ENCODE peak calls at places on chromosomes 13 and 19, in eight cellular contexts. One of them, this sample, is unnamed.

GRCh38 chr13:41697578-41697977 is 240.2 kb downstream of the RGCC start:
- DNase-seq in cardiac fibroblast: no peak
- DNase-seq in upper lobe of right lung: no peak
- DNase-seq in WERI-Rb-1: no peak
- DNase-seq in endothelial cell: no peak
- DNase-seq in A549: no peak
- DNase-seq in PC-9: no peak
- DNase-seq in neural crest cell: no peak
- DNase-seq in this sample: no peak

GRCh38 chr13:48194392-48194754 is 38.6 kb upstream of the ITM2B start:
- DNase-seq in cardiac fibroblast: peak
- DNase-seq in upper lobe of right lung: no peak
- DNase-seq in WERI-Rb-1: no peak
- DNase-seq in endothelial cell: no peak
- DNase-seq in A549: no peak
- DNase-seq in PC-9: no peak
- DNase-seq in neural crest cell: no peak
- DNase-seq in this sample: no peak

GRCh38 chr19:9528757-9529336 is 9.6 kb downstream of the ZNF426 start:
- DNase-seq in cardiac fibroblast: peak
- DNase-seq in upper lobe of right lung: no peak
- DNase-seq in WERI-Rb-1: no peak
- DNase-seq in endothelial cell: no peak
- DNase-seq in A549: peak
- DNase-seq in PC-9: no peak
- DNase-seq in neural crest cell: no peak
- DNase-seq in this sample: no peak

GRCh38 chr19:34118879-34119748 is 53.2 kb upstream of the LSM14A start:
- DNase-seq in cardiac fibroblast: no peak
- DNase-seq in upper lobe of right lung: no peak
- DNase-seq in WERI-Rb-1: no peak
- DNase-seq in endothelial cell: no peak
- DNase-seq in A549: no peak
- DNase-seq in PC-9: no peak
- DNase-seq in neural crest cell: no peak
- DNase-seq in this sample: no peak

GRCh38 chr19:55638864-55639359 is 1.9 kb upstream of the ZNF580 start:
- DNase-seq in cardiac fibroblast: peak
- DNase-seq in upper lobe of right lung: peak
- DNase-seq in WERI-Rb-1: peak
- DNase-seq in endothelial cell: peak
- DNase-seq in A549: peak
- DNase-seq in PC-9: peak
- DNase-seq in neural crest cell: peak
- DNase-seq in this sample: no peak

GRCh38 chr19:31378404-31378803 is 29.2 kb upstream of the TSHZ3 start:
- DNase-seq in cardiac fibroblast: peak
- DNase-seq in upper lobe of right lung: no peak
- DNase-seq in WERI-Rb-1: no peak
- DNase-seq in endothelial cell: no peak
- DNase-seq in A549: peak
- DNase-seq in PC-9: no peak
- DNase-seq in neural crest cell: no peak
- DNase-seq in this sample: no peak

GRCh38 chr13:38582133-38582532 is 104.7 kb upstream of the FREM2 start:
- DNase-seq in cardiac fibroblast: peak
- DNase-seq in upper lobe of right lung: no peak
- DNase-seq in WERI-Rb-1: peak
- DNase-seq in endothelial cell: peak
- DNase-seq in A549: peak
- DNase-seq in PC-9: peak
- DNase-seq in neural crest cell: peak
- DNase-seq in this sample: no peak

GRCh38 chr13:60398949-60399589 is 2.0 kb downstream of the TDRD3 start:
- DNase-seq in cardiac fibroblast: no peak
- DNase-seq in upper lobe of right lung: no peak
- DNase-seq in WERI-Rb-1: no peak
- DNase-seq in endothelial cell: no peak
- DNase-seq in A549: no peak
- DNase-seq in PC-9: no peak
- DNase-seq in neural crest cell: no peak
- DNase-seq in this sample: no peak

GRCh38 chr13:97892717-97893116 is 60.8 kb upstream of the IPO5 start:
- DNase-seq in cardiac fibroblast: peak
- DNase-seq in upper lobe of right lung: no peak
- DNase-seq in WERI-Rb-1: no peak
- DNase-seq in endothelial cell: no peak
- DNase-seq in A549: peak
- DNase-seq in PC-9: no peak
- DNase-seq in neural crest cell: no peak
- DNase-seq in this sample: no peak

GRCh38 chr19:38268539-38268938 is 4.2 kb downstream of the SPINT2 start:
- DNase-seq in cardiac fibroblast: no peak
- DNase-seq in upper lobe of right lung: no peak
- DNase-seq in WERI-Rb-1: no peak
- DNase-seq in endothelial cell: no peak
- DNase-seq in A549: peak
- DNase-seq in PC-9: no peak
- DNase-seq in neural crest cell: no peak
- DNase-seq in this sample: no peak

GRCh38 chr13:31199849-31200635 is at the start of gene B3GLCT:
- DNase-seq in cardiac fibroblast: peak
- DNase-seq in upper lobe of right lung: peak
- DNase-seq in WERI-Rb-1: peak
- DNase-seq in endothelial cell: peak
- DNase-seq in A549: peak
- DNase-seq in PC-9: peak
- DNase-seq in neural crest cell: peak
- DNase-seq in this sample: peak

GRCh38 chr13:109904218-109904617 is 117.8 kb upstream of the IRS2 start:
- DNase-seq in cardiac fibroblast: peak
- DNase-seq in upper lobe of right lung: no peak
- DNase-seq in WERI-Rb-1: peak
- DNase-seq in endothelial cell: no peak
- DNase-seq in A549: peak
- DNase-seq in PC-9: no peak
- DNase-seq in neural crest cell: no peak
- DNase-seq in this sample: no peak

GRCh38 chr19:2478324-2478755 is 2.4 kb downstream of the GADD45B start:
- DNase-seq in cardiac fibroblast: peak
- DNase-seq in upper lobe of right lung: peak
- DNase-seq in WERI-Rb-1: no peak
- DNase-seq in endothelial cell: no peak
- DNase-seq in A549: peak
- DNase-seq in PC-9: peak
- DNase-seq in neural crest cell: no peak
- DNase-seq in this sample: peak

GRCh38 chr13:63209330-63210017 is 1793.8 kb upstream of the PCDH20 start:
- DNase-seq in cardiac fibroblast: peak
- DNase-seq in upper lobe of right lung: no peak
- DNase-seq in WERI-Rb-1: no peak
- DNase-seq in endothelial cell: no peak
- DNase-seq in A549: no peak
- DNase-seq in PC-9: no peak
- DNase-seq in neural crest cell: no peak
- DNase-seq in this sample: no peak

GRCh38 chr13:73336789-73337188 is 278.0 kb downstream of the KLF5 start:
- DNase-seq in cardiac fibroblast: no peak
- DNase-seq in upper lobe of right lung: no peak
- DNase-seq in WERI-Rb-1: no peak
- DNase-seq in endothelial cell: no peak
- DNase-seq in A549: peak
- DNase-seq in PC-9: peak
- DNase-seq in neural crest cell: no peak
- DNase-seq in this sample: no peak

GRCh38 chr13:99231726-99232125 is 26.5 kb downstream of the GPR18 start:
- DNase-seq in cardiac fibroblast: no peak
- DNase-seq in upper lobe of right lung: no peak
- DNase-seq in WERI-Rb-1: no peak
- DNase-seq in endothelial cell: no peak
- DNase-seq in A549: no peak
- DNase-seq in PC-9: no peak
- DNase-seq in neural crest cell: no peak
- DNase-seq in this sample: no peak

GRCh38 chr13:52750713-52751112 is 11.1 kb upstream of the CNMD start:
- DNase-seq in cardiac fibroblast: no peak
- DNase-seq in upper lobe of right lung: no peak
- DNase-seq in WERI-Rb-1: no peak
- DNase-seq in endothelial cell: no peak
- DNase-seq in A549: no peak
- DNase-seq in PC-9: no peak
- DNase-seq in neural crest cell: no peak
- DNase-seq in this sample: no peak

GRCh38 chr13:24306632-24307031 is 2.7 kb upstream of the C1QTNF9 start:
- DNase-seq in cardiac fibroblast: peak
- DNase-seq in upper lobe of right lung: no peak
- DNase-seq in WERI-Rb-1: no peak
- DNase-seq in endothelial cell: no peak
- DNase-seq in A549: no peak
- DNase-seq in PC-9: no peak
- DNase-seq in neural crest cell: no peak
- DNase-seq in this sample: no peak

GRCh38 chr19:16134510-16134909 is 9.0 kb upstream of the HSH2D start:
- DNase-seq in cardiac fibroblast: no peak
- DNase-seq in upper lobe of right lung: no peak
- DNase-seq in WERI-Rb-1: no peak
- DNase-seq in endothelial cell: no peak
- DNase-seq in A549: no peak
- DNase-seq in PC-9: no peak
- DNase-seq in neural crest cell: no peak
- DNase-seq in this sample: no peak

GRCh38 chr19:5292453-5292842 is 48.2 kb downstream of the PTPRS start:
- DNase-seq in cardiac fibroblast: no peak
- DNase-seq in upper lobe of right lung: no peak
- DNase-seq in WERI-Rb-1: peak
- DNase-seq in endothelial cell: no peak
- DNase-seq in A549: no peak
- DNase-seq in PC-9: no peak
- DNase-seq in neural crest cell: no peak
- DNase-seq in this sample: no peak

GRCh38 chr19:7874080-7874856 is at the start of gene PRR36:
- DNase-seq in cardiac fibroblast: no peak
- DNase-seq in upper lobe of right lung: peak
- DNase-seq in WERI-Rb-1: peak
- DNase-seq in endothelial cell: peak
- DNase-seq in A549: peak
- DNase-seq in PC-9: peak
- DNase-seq in neural crest cell: peak
- DNase-seq in this sample: no peak

DNA sequence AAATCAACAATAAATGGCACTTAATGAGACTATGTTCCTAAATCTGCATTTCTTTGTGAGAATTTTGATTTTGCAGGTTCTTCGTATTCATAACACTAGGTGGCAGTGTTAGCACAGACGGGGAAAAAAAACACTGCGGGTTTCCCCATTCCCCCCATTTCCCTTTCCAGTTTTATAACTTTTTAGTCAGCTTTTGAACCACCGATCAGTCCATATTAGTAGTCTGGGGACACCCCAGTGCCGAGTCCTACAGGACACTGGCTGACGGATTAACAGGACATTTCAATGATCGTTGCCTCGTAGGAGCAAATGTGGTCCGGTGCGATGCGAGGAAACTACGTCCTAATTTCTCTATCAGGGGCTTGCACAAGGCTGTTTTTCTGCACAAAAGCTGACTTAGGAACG is 234.3 kb downstream of the LMO7 start:
- DNase-seq in cardiac fibroblast: peak
- DNase-seq in upper lobe of right lung: no peak
- DNase-seq in WERI-Rb-1: no peak
- DNase-seq in endothelial cell: no peak
- DNase-seq in A549: peak
- DNase-seq in PC-9: peak
- DNase-seq in neural crest cell: peak
- DNase-seq in this sample: no peak
- TF ChIP-seq CTCF in cardiac fibroblast: peak
- TF ChIP-seq CTCF in upper lobe of right lung: peak
- TF ChIP-seq CTCF in WERI-Rb-1: peak
- TF ChIP-seq CTCF in endothelial cell: peak
- TF ChIP-seq CTCF in A549: peak
- TF ChIP-seq CTCF in PC-9: peak
- TF ChIP-seq CTCF in neural crest cell: peak
- TF ChIP-seq CTCF in this sample: no peak

DNA sequence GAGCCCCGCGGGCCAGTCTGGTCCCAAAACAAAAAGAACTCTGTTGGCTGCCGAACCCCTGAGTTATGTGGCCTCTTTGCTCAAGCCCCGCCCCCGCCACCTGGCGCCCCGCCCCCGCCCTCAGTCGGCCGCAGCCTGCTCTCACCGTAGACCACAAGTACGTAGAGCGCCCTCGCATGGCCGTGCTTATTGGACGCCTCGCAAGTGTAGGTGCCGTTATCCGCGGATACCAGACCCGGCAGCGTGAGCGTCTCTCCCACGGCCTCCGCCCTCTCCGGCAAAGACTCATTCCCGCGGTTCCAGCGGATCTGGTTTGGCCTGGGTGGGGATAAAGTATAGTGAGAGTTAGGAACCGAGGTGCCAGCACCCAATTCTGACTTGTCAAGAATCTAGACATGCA is 5.5 kb upstream of the ZNF428 start:
- DNase-seq in cardiac fibroblast: peak
- DNase-seq in upper lobe of right lung: peak
- DNase-seq in WERI-Rb-1: peak
- DNase-seq in endothelial cell: peak
- DNase-seq in A549: peak
- DNase-seq in PC-9: no peak
- DNase-seq in neural crest cell: no peak
- DNase-seq in this sample: peak
- TF ChIP-seq CTCF in cardiac fibroblast: no peak
- TF ChIP-seq CTCF in upper lobe of right lung: peak
- TF ChIP-seq CTCF in WERI-Rb-1: no peak
- TF ChIP-seq CTCF in endothelial cell: no peak
- TF ChIP-seq CTCF in A549: no peak
- TF ChIP-seq CTCF in PC-9: no peak
- TF ChIP-seq CTCF in neural crest cell: peak
- TF ChIP-seq CTCF in this sample: no peak

DNA sequence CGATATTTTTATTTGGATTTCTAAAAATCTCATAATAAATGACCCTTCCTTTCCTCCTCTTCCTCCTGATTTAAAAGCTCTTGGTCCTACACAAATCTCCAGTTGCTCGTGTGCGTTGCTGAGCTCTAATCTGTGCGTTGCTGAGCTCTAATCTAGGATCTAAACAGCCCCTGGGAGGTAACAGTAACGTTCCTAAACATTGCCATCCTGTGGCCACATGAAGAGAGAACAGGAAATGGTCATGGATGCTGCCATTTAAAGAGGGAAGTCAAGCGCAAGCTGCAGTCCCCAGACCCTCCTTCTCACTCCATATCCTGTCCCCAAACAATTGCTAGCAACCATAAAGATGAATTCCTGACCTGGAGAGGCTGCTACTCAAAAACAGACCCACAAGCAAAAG is 170.8 kb downstream of the NUFIP1 start:
- DNase-seq in cardiac fibroblast: peak
- DNase-seq in upper lobe of right lung: no peak
- DNase-seq in WERI-Rb-1: peak
- DNase-seq in endothelial cell: no peak
- DNase-seq in A549: peak
- DNase-seq in PC-9: no peak
- DNase-seq in neural crest cell: no peak
- DNase-seq in this sample: no peak
- TF ChIP-seq CTCF in cardiac fibroblast: no peak
- TF ChIP-seq CTCF in upper lobe of right lung: peak
- TF ChIP-seq CTCF in WERI-Rb-1: peak
- TF ChIP-seq CTCF in endothelial cell: no peak
- TF ChIP-seq CTCF in A549: no peak
- TF ChIP-seq CTCF in PC-9: no peak
- TF ChIP-seq CTCF in neural crest cell: peak
- TF ChIP-seq CTCF in this sample: no peak

GRCh38 chr13:43195551-43195950 is 172.2 kb downstream of the DNAJC15 start:
- DNase-seq in cardiac fibroblast: no peak
- DNase-seq in upper lobe of right lung: no peak
- DNase-seq in WERI-Rb-1: no peak
- DNase-seq in endothelial cell: no peak
- DNase-seq in A549: no peak
- DNase-seq in PC-9: no peak
- DNase-seq in neural crest cell: no peak
- DNase-seq in this sample: no peak
- TF ChIP-seq CTCF in cardiac fibroblast: peak
- TF ChIP-seq CTCF in upper lobe of right lung: no peak
- TF ChIP-seq CTCF in WERI-Rb-1: no peak
- TF ChIP-seq CTCF in endothelial cell: no peak
- TF ChIP-seq CTCF in A549: no peak
- TF ChIP-seq CTCF in PC-9: no peak
- TF ChIP-seq CTCF in neural crest cell: no peak
- TF ChIP-seq CTCF in this sample: no peak